ENCODE peak calls at places on chromosomes 13 and 19, in seven cellular contexts. Z is T-helper 9 cell, F is iris pigment epithelial cell, Y is GF-D8, G is AG04450, H is anterior cingulate cortex, J is neural crest cell. L is an unnamed sample.

GRCh38 chr19:50980203-50980602 is 3.5 kb downstream of the KLK7 start:
- DNase-seq in Z (no peak), F (no peak), Y (no peak), G (no peak), H (no peak), J (no peak), L (no peak)

GRCh38 chr13:106329941-106330340 is 205.5 kb downstream of the EFNB2 start:
- DNase-seq in Z (no peak), F (no peak), Y (no peak), G (no peak), H (no peak), J (no peak), L (no peak)

GRCh38 chr19:38362076-38362945 is 12.1 kb upstream of the PSMD8 start:
- DNase-seq in Z (peak; percentile 57), F (peak; percentile 64), Y (no peak), G (no peak), H (no peak), J (peak; percentile 63), L (no peak)

GRCh38 chr13:43335669-43336068 is 312.3 kb downstream of the DNAJC15 start:
- DNase-seq in Z (no peak), F (no peak), Y (no peak), G (no peak), H (no peak), J (no peak), L (no peak)

GRCh38 chr19:12260236-12260635 is 34.4 kb downstream of the ZNF44 start:
- DNase-seq in Z (no peak), F (no peak), Y (no peak), G (no peak), H (no peak), J (no peak), L (no peak)

GRCh38 chr13:26721251-26721939 is 39.2 kb downstream of the GPR12 start:
- DNase-seq in Z (peak; percentile 11), F (no peak), Y (peak; percentile 98), G (no peak), H (no peak), J (no peak), L (no peak)

GRCh38 chr13:30925429-30925828 is 7.0 kb upstream of the TEX26 start:
- DNase-seq in Z (no peak), F (no peak), Y (no peak), G (no peak), H (no peak), J (no peak), L (no peak)

GRCh38 chr13:29359181-29359580 is 236.3 kb downstream of the SLC7A1 start:
- DNase-seq in Z (no peak), F (no peak), Y (no peak), G (no peak), H (no peak), J (no peak), L (no peak)

GRCh38 chr13:78603240-78603947 is at the start of gene POU4F1:
- DNase-seq in Z (peak; percentile 43), F (peak; percentile 17), Y (no peak), G (no peak), H (no peak), J (no peak), L (no peak)

GRCh38 chr19:42095814-42096230 is 19.9 kb downstream of the ZNF574 start:
- DNase-seq in Z (no peak), F (no peak), Y (no peak), G (no peak), H (no peak), J (no peak), L (no peak)

GRCh38 chr13:28429685-28430290 is 65.1 kb downstream of the FLT1 start:
- DNase-seq in Z (no peak), F (peak; percentile 77), Y (no peak), G (no peak), H (no peak), J (no peak), L (no peak)

GRCh38 chr19:18204394-18205179 is 745 bp upstream of the RAB3A start:
- DNase-seq in Z (peak; percentile 27), F (no peak), Y (peak; percentile 66), G (no peak), H (no peak), J (peak; percentile 69), L (no peak)

GRCh38 chr19:13095393-13095784 is 7.3 kb downstream of the LYL1 start:
- DNase-seq in Z (no peak), F (no peak), Y (no peak), G (no peak), H (no peak), J (no peak), L (no peak)

GRCh38 chr19:10653732-10654609 is at the start of gene ILF3:
- DNase-seq in Z (peak; percentile 99), F (peak; percentile 100), Y (peak; percentile 98), G (peak; percentile 100), H (peak; percentile 100), J (peak; percentile 99), L (peak; percentile 100)

GRCh38 chr19:54191671-54192453 is 754 bp downstream of the TSEN34 start:
- DNase-seq in Z (no peak), F (peak; percentile 55), Y (no peak), G (no peak), H (no peak), J (no peak), L (no peak)

GRCh38 chr19:46206176-46206575 is 23.4 kb upstream of the IGFL1 start:
- DNase-seq in Z (no peak), F (no peak), Y (no peak), G (no peak), H (no peak), J (no peak), L (no peak)

GRCh38 chr13:112905990-112906641 is 62.9 kb upstream of the MCF2L start:
- DNase-seq in Z (no peak), F (no peak), Y (no peak), G (no peak), H (no peak), J (no peak), L (no peak)

GRCh38 chr13:112893570-112894422 is 75.2 kb upstream of the MCF2L start:
- DNase-seq in Z (no peak), F (peak; percentile 8), Y (no peak), G (no peak), H (no peak), J (peak; percentile 34), L (no peak)

GRCh38 chr19:56137405-56137804 is 3.7 kb upstream of the ZNF444 start:
- DNase-seq in Z (no peak), F (no peak), Y (no peak), G (no peak), H (no peak), J (no peak), L (no peak)

GRCh38 chr13:48411281-48412099 is 1.4 kb downstream of the LPAR6 start:
- DNase-seq in Z (no peak), F (no peak), Y (no peak), G (no peak), H (no peak), J (no peak), L (no peak)

GRCh38 chr13:110431851-110432294 is 124.8 kb downstream of the COL4A2 start:
- DNase-seq in Z (no peak), F (no peak), Y (no peak), G (no peak), H (no peak), J (no peak), L (peak; percentile 74)

GRCh38 chr13:102132896-102133295 is 269.0 kb downstream of the FGF14 start:
- DNase-seq in Z (no peak), F (no peak), Y (no peak), G (no peak), H (no peak), J (no peak), L (no peak)

GRCh38 chr19:15640294-15640903 is at the start of gene CYP4F3:
- DNase-seq in Z (no peak), F (peak; percentile 12), Y (peak; percentile 29), G (no peak), H (no peak), J (no peak), L (no peak)

GRCh38 chr19:39246951-39247669 is 1.5 kb downstream of the IFNL4 start:
- DNase-seq in Z (peak; percentile 17), F (peak; percentile 32), Y (no peak), G (no peak), H (no peak), J (peak; percentile 18), L (no peak)

GRCh38 chr13:67120872-67121531 is 109.1 kb downstream of the PCDH9 start:
- DNase-seq in Z (no peak), F (peak; percentile 84), Y (no peak), G (peak; percentile 16), H (no peak), J (no peak), L (no peak)

GRCh38 chr19:38389101-38389925 is 816 bp downstream of the SPRED3 start:
- DNase-seq in Z (no peak), F (peak; percentile 82), Y (no peak), G (peak; percentile 30), H (no peak), J (peak; percentile 24), L (no peak)

GRCh38 chr13:30898721-30899188 is 7.3 kb upstream of the MEDAG start:
- DNase-seq in Z (no peak), F (peak; percentile 99), Y (no peak), G (peak; percentile 89), H (no peak), J (no peak), L (peak; percentile 96)

GRCh38 chr19:6794817-6795431 is 22.4 kb downstream of the VAV1 start:
- DNase-seq in Z (no peak), F (no peak), Y (no peak), G (no peak), H (no peak), J (no peak), L (no peak)

GRCh38 chr19:13149628-13150186 is 468 bp downstream of the STX10 start:
- DNase-seq in Z (no peak), F (peak; percentile 60), Y (no peak), G (no peak), H (no peak), J (peak; percentile 36), L (no peak)

GRCh38 chr13:21218351-21219043 is 42.0 kb downstream of the MRPL57 start:
- DNase-seq in Z (no peak), F (no peak), Y (peak; percentile 97), G (no peak), H (no peak), J (no peak), L (no peak)